ENCODE peak calls at places on chromosomes 13 and 19, in ten cellular contexts. X, M, I, E, C, J, L, T, U and G are unnamed samples.

GRCh38 chr13:23159205-23159586 is 21.6 kb upstream of the SGCG start:
- DNase-seq in X (no peak), M (no peak), I (peak), E (peak), C (peak), J (peak), L (peak), T (peak), U (no peak), G (no peak)

GRCh38 chr13:60303166-60303565 is 93.9 kb upstream of the TDRD3 start:
- DNase-seq in X (no peak), M (no peak), I (no peak), E (no peak), C (no peak), J (no peak), L (no peak), T (no peak), U (no peak), G (no peak)

GRCh38 chr13:42892760-42893159 is 99.3 kb downstream of the EPSTI1 start:
- DNase-seq in X (no peak), M (no peak), I (peak), E (peak), C (no peak), J (no peak), L (no peak), T (peak), U (no peak), G (no peak)

GRCh38 chr13:43407023-43407581 is 379.7 kb downstream of the ENOX1 start:
- DNase-seq in X (no peak), M (no peak), I (no peak), E (no peak), C (no peak), J (no peak), L (no peak), T (no peak), U (no peak), G (no peak)

GRCh38 chr19:1970806-1971502 is 30.0 kb downstream of the CSNK1G2 start:
- DNase-seq in X (no peak), M (no peak), I (no peak), E (no peak), C (no peak), J (no peak), L (no peak), T (no peak), U (peak), G (no peak)

GRCh38 chr13:46374710-46375109 is 12.3 kb downstream of the RUBCNL start:
- DNase-seq in X (no peak), M (no peak), I (no peak), E (no peak), C (no peak), J (no peak), L (no peak), T (no peak), U (peak), G (no peak)

GRCh38 chr13:91278888-91279287 is 68.6 kb upstream of the MIR17HG start:
- DNase-seq in X (no peak), M (no peak), I (no peak), E (no peak), C (no peak), J (no peak), L (no peak), T (no peak), U (no peak), G (no peak)

GRCh38 chr13:26051231-26052135 is at the start of gene SHISA2:
- DNase-seq in X (peak), M (no peak), I (peak), E (peak), C (peak), J (peak), L (peak), T (peak), U (no peak), G (no peak)

GRCh38 chr19:45670670-45671453 is 2.8 kb downstream of the GIPR start:
- DNase-seq in X (no peak), M (no peak), I (peak), E (peak), C (peak), J (peak), L (no peak), T (peak), U (peak), G (no peak)

GRCh38 chr13:49627831-49628652 is at the start of gene ARL11:
- DNase-seq in X (peak), M (no peak), I (no peak), E (no peak), C (no peak), J (peak), L (no peak), T (no peak), U (no peak), G (no peak)